ENCODE peak calls at places on chromosomes 5 and 9, in seven cellular contexts. M, D, Q, Z, H, E and L are unnamed samples.

GRCh38 chr9:85212887-85213286 is 528.9 kb downstream of the AGTPBP1 start:
- DNase-seq in M (peak), D (no peak), Q (no peak), Z (no peak), H (no peak), E (no peak), L (no peak)

GRCh38 chr9:10534863-10535262 is 77.9 kb downstream of the PTPRD start:
- DNase-seq in M (no peak), D (no peak), Q (no peak), Z (no peak), H (no peak), E (no peak), L (no peak)

GRCh38 chr9:124780060-124780756 is 3.3 kb downstream of the OLFML2A start:
- DNase-seq in M (peak), D (peak), Q (no peak), Z (no peak), H (no peak), E (no peak), L (peak)

GRCh38 chr9:96883922-96884321 is 29.6 kb upstream of the ZNF782 start:
- DNase-seq in M (no peak), D (no peak), Q (no peak), Z (peak), H (no peak), E (no peak), L (no peak)

GRCh38 chr5:33715646-33716045 is 176.1 kb downstream of the ADAMTS12 start:
- DNase-seq in M (no peak), D (no peak), Q (no peak), Z (no peak), H (no peak), E (no peak), L (no peak)

GRCh38 chr5:175253597-175253996 is 190.4 kb downstream of the DRD1 start:
- DNase-seq in M (no peak), D (no peak), Q (no peak), Z (no peak), H (no peak), E (no peak), L (no peak)

GRCh38 chr5:130528474-130528873 is 624.2 kb downstream of the CHSY3 start:
- DNase-seq in M (no peak), D (no peak), Q (no peak), Z (peak), H (no peak), E (no peak), L (no peak)

GRCh38 chr9:71716138-71716909 is 52.0 kb downstream of the CEMIP2 start:
- DNase-seq in M (no peak), D (no peak), Q (no peak), Z (peak), H (no peak), E (no peak), L (no peak)

GRCh38 chr5:178989311-178989710 is 5.8 kb downstream of the GRM6 start:
- DNase-seq in M (no peak), D (no peak), Q (no peak), Z (no peak), H (no peak), E (no peak), L (no peak)

GRCh38 chr9:97480749-97481148 is 20.7 kb upstream of the TMOD1 start:
- DNase-seq in M (no peak), D (no peak), Q (no peak), Z (peak), H (no peak), E (no peak), L (no peak)

GRCh38 chr5:178384815-178385471 is 152.3 kb upstream of the PHYKPL start:
- DNase-seq in M (no peak), D (no peak), Q (no peak), Z (no peak), H (no peak), E (no peak), L (no peak)

GRCh38 chr5:67639311-67639710 is 442.7 kb upstream of the CD180 start:
- DNase-seq in M (no peak), D (no peak), Q (no peak), Z (peak), H (no peak), E (no peak), L (no peak)

GRCh38 chr9:6106576-6107339 is 91.3 kb upstream of the RANBP6 start:
- DNase-seq in M (peak), D (peak), Q (no peak), Z (peak), H (no peak), E (no peak), L (no peak)

GRCh38 chr9:135468866-135469521 is 10.6 kb upstream of the PPP1R26 start:
- DNase-seq in M (no peak), D (no peak), Q (no peak), Z (no peak), H (no peak), E (no peak), L (no peak)

GRCh38 chr9:135512904-135513303 is 8.3 kb upstream of the LCN1 start:
- DNase-seq in M (no peak), D (no peak), Q (no peak), Z (no peak), H (no peak), E (no peak), L (no peak)

GRCh38 chr5:32909207-32909606 is 198.1 kb downstream of the NPR3 start:
- DNase-seq in M (no peak), D (no peak), Q (no peak), Z (peak), H (no peak), E (no peak), L (no peak)

GRCh38 chr5:11912-12311 is 80.1 kb upstream of the PLEKHG4B start:
- DNase-seq in M (peak), D (no peak), Q (no peak), Z (no peak), H (no peak), E (no peak), L (no peak)

GRCh38 chr9:135586601-135587109 is 25.1 kb downstream of the PAEP start:
- DNase-seq in M (no peak), D (no peak), Q (no peak), Z (no peak), H (no peak), E (no peak), L (no peak)

GRCh38 chr5:168317521-168318147 is 26.2 kb downstream of the WWC1 start:
- DNase-seq in M (no peak), D (no peak), Q (no peak), Z (peak), H (no peak), E (no peak), L (no peak)

GRCh38 chr9:81499021-81499454 is 190.3 kb downstream of the TLE1 start:
- DNase-seq in M (no peak), D (no peak), Q (no peak), Z (peak), H (no peak), E (no peak), L (no peak)

GRCh38 chr9:88993327-88993726 is 2.1 kb downstream of the S1PR3 start:
- DNase-seq in M (no peak), D (no peak), Q (no peak), Z (no peak), H (no peak), E (no peak), L (no peak)

GRCh38 chr5:120254385-120254784 is 209.7 kb upstream of the PRR16 start:
- DNase-seq in M (no peak), D (no peak), Q (no peak), Z (no peak), H (no peak), E (no peak), L (no peak)

GRCh38 chr5:54329731-54330709 is 19.6 kb upstream of the ARL15 start:
- DNase-seq in M (no peak), D (no peak), Q (no peak), Z (peak), H (no peak), E (no peak), L (peak)

GRCh38 chr5:143010335-143010734 is 240.2 kb downstream of the ARHGAP26 start:
- DNase-seq in M (no peak), D (no peak), Q (no peak), Z (no peak), H (no peak), E (no peak), L (no peak)

GRCh38 chr9:133125706-133126696 is 5.0 kb upstream of the RALGDS start:
- DNase-seq in M (peak), D (peak), Q (no peak), Z (peak), H (peak), E (no peak), L (no peak)

GRCh38 chr5:39190311-39191102 is 28.9 kb downstream of the FYB1 start:
- DNase-seq in M (no peak), D (no peak), Q (no peak), Z (no peak), H (no peak), E (no peak), L (no peak)

GRCh38 chr5:61878471-61878870 is 427.5 kb upstream of the KIF2A start:
- DNase-seq in M (no peak), D (no peak), Q (no peak), Z (no peak), H (no peak), E (no peak), L (no peak)

GRCh38 chr5:147673276-147673675 is 109.3 kb downstream of the JAKMIP2 start:
- DNase-seq in M (no peak), D (no peak), Q (no peak), Z (no peak), H (no peak), E (no peak), L (no peak)

GRCh38 chr5:132486318-132487094 is 4.1 kb downstream of the IRF1 start:
- DNase-seq in M (no peak), D (no peak), Q (no peak), Z (no peak), H (no peak), E (no peak), L (peak)

GRCh38 chr5:170404398-170404797 is 15.2 kb upstream of the KCNMB1 start:
- DNase-seq in M (no peak), D (no peak), Q (no peak), Z (no peak), H (no peak), E (no peak), L (no peak)

GRCh38 chr5:1058988-1059883 is 50.6 kb downstream of the NKD2 start:
- DNase-seq in M (no peak), D (no peak), Q (no peak), Z (no peak), H (peak), E (no peak), L (no peak)